ENCODE peak calls at places on chromosomes 4 and X, in six cellular contexts. E, X, Z, G, J and B are unnamed samples.
A peak's percentile ranks its signal among the peaks of the same experiment; 100 is the strongest.

GRCh38 chr4:84503495-84504437 is 4.7 kb upstream of the NKX6-1 start:
- DNase-seq in E (no peak), X (no peak), J (peak; percentile 70), Z (peak; percentile 90), G (peak; percentile 42), B (peak; percentile 66)

GRCh38 chrX:150146271-150146888 is 208.1 kb upstream of the EOLA2 start:
- DNase-seq in J (peak; percentile 58), E (no peak), G (no peak), Z (no peak), X (no peak), B (no peak)

GRCh38 chrX:72430405-72430968 is 124.8 kb upstream of the CITED1 start:
- DNase-seq in Z (no peak), G (no peak), E (no peak), X (no peak), J (no peak), B (no peak)

GRCh38 chr4:5146248-5146647 is 95.0 kb downstream of the STK32B start:
- DNase-seq in E (no peak), Z (no peak), X (no peak), G (no peak), J (peak; percentile 26), B (no peak)

GRCh38 chr4:7970031-7970946 is 30.6 kb upstream of the AFAP1 start:
- DNase-seq in G (no peak), Z (no peak), X (no peak), J (peak; percentile 75), E (peak; percentile 27), B (peak; percentile 75)

GRCh38 chr4:90163872-90164271 is 36.7 kb downstream of the CCSER1 start:
- DNase-seq in G (no peak), E (no peak), J (no peak), X (no peak), Z (peak; percentile 21), B (no peak)

GRCh38 chr4:155891058-155891457 is 12.4 kb upstream of the TDO2 start:
- DNase-seq in J (no peak), E (no peak), G (no peak), X (no peak), Z (no peak), B (no peak)

GRCh38 chr4:56871357-56871993 is 36.2 kb upstream of the REST start:
- DNase-seq in X (no peak), J (peak; percentile 78), E (no peak), Z (no peak), G (peak; percentile 24), B (no peak)

GRCh38 chr4:68906238-68907137 is 45.1 kb downstream of the UGT2A3 start:
- DNase-seq in G (no peak), Z (no peak), J (peak; percentile 74), E (no peak), X (no peak), B (no peak)

GRCh38 chr4:86737244-86737643 is 111.9 kb downstream of the SLC10A6 start:
- DNase-seq in Z (no peak), J (no peak), E (no peak), X (no peak), G (no peak), B (no peak)

GRCh38 chrX:110415440-110416167 is 57.0 kb downstream of the RTL9 start:
- DNase-seq in G (no peak), E (no peak), Z (no peak), J (no peak), X (no peak), B (no peak)

GRCh38 chr4:25346913-25347312 is 30.1 kb upstream of the ANAPC4 start:
- DNase-seq in G (no peak), E (no peak), Z (no peak), X (no peak), J (no peak), B (no peak)

GRCh38 chrX:150482537-150483217 is 85.7 kb upstream of the MTM1 start:
- DNase-seq in J (no peak), E (no peak), X (no peak), G (no peak), Z (no peak), B (peak; percentile 60)

DNA sequence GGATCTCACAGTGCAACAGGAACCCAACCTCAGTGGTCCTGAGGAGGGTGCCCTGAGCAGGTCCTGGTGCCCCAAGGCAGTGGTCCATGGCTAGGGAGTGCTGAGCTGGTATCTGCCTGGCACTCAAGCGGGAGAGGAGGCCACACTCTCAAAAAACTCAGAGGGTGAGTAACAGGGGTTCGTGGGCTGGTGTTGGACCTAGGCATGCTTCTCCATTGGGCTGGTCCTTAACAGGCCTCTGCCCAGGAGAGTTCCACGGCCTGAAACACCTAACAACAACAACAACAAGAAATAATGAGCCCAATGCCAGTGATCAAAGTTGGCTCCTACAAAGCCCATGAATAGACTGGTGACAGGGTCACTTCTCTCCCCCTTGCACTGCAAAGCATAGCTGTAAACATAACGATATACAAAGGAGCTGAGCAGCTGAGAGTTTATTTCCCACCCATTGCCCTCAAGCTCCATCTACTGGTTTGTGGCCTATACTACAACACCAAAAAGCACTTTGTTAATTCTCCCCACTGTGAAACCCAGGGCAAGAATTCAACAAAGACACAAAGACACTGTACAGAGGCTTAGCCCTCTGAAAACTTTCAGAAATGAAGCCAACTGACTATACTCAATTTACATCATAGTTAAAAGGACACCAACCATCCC is 736.2 kb upstream of the ADGRL3 start:
- DNase-seq in E (no peak), G (no peak), J (peak; percentile 58), Z (peak; percentile 10), X (no peak), B (no peak)
- TF ChIP-seq CTCF in E (no peak), G (peak; percentile 42), J (peak; percentile 55), Z (no peak), X (no peak), B (peak; percentile 20)

GRCh38 chrX:129981752-129982299 is 609 bp upstream of the BCORL1 start:
- DNase-seq in Z (no peak), E (no peak), G (no peak), J (no peak), X (no peak), B (no peak)

GRCh38 chrX:129984196-129984962 is 1.9 kb downstream of the BCORL1 start:
- DNase-seq in G (no peak), E (no peak), J (peak; percentile 68), X (no peak), Z (no peak), B (peak; percentile 4)

GRCh38 chrX:129983575-129984131 is 1.2 kb downstream of the BCORL1 start:
- DNase-seq in G (no peak), E (no peak), Z (peak; percentile 56), J (peak; percentile 63), X (no peak), B (peak; percentile 10)

GRCh38 chrX:129981207-129981553 is 1.3 kb upstream of the BCORL1 start:
- DNase-seq in X (no peak), G (no peak), Z (no peak), E (no peak), J (no peak), B (no peak)

DNA sequence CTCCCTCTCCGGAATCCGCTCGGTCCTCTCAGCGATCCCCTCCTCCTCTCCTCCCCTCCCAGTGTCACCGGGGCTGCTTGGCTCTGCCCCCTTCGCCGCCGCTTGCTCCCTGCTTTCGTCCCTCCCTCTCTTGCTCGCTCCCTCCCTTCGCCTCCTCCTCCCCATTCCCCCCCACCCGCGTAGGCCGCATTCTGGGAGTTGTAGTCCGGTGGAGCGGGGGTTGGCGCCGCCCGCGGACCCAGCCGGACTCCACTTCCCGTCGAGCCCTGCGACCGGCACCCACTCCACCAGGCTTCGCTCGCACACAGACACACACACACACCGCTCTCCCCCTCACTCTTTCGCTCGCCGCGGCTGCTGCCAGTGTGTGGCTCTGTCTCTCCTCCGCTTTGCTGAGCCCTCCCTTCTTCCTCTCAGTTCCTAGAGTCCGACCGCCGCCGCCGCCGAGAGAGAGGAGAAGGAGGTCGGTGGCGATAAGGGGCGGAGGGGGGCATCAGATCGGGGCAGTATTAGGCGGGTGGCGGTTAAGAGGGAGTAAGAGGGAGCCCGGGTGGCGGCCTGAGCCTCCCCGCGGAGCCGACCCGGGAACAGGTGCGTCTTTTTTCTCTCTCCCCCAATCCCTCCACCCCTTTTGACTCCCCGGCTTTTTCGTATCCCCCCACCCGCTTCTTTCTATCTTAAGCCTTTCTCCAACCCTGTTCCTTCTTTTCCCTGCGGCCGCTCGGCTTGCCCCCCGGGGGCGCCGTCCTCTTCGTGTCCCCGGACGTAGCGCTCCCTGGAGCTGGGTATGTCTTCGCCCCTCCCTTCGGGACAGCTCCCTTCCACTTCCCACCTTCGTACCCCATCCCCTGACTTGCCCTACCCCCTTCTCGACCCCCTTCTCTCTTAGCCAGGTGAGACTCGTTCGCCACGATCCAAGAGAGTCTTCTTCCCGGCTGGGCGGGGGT is at the start of gene BCORL1:
- DNase-seq in E (peak; percentile 91), Z (peak; percentile 91), G (peak; percentile 50), X (peak; percentile 83), J (peak; percentile 95), B (peak; percentile 93)
- H3K4me3 ChIP-seq in E (no peak within 1 kb of the TSS), Z (peak within 1 kb of the TSS; percentile 39), G (no peak within 1 kb of the TSS), X (no peak within 1 kb of the TSS), J (peak within 1 kb of the TSS; percentile 78), B (peak within 1 kb of the TSS; percentile 70)

DNA sequence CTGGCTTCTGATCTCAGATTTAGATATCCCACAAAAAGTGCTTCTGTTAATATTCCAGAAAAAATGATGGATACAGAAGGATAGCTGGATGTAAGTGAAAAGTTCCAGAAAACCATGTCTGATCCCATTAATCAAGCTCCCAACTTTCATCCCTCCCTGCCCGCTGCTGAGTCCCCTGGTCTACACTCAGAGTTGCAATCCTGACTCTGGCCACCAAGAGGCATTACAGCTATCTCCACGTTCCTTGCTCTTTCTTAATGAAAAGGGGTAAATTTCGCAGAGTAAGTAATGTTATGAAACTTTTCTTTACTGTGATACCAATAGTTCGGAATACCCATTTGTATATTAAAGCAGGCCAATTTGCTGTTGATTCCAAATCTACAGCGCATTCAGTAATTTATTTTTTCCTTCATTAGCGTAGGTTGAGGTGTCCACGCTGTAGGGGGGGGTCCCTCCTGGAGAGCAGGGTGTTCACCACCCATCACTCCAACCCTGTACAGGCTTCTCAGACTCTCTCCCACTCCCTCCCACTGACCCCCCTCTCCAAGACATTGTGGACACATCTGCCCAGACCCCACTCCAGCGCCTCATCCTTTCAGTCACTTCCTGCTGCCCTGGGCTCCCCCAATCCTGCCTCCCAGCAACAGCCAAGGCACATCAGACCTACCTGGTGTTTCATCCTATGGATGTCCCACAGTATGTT is 55.1 kb downstream of the RAB40A start:
- DNase-seq in X (no peak), Z (peak; percentile 55), J (peak; percentile 84), G (no peak), E (no peak), B (peak; percentile 37)
- TF ChIP-seq CTCF in X (no peak), Z (peak; percentile 51), J (peak; percentile 63), G (peak; percentile 18), E (peak; percentile 25), B (peak; percentile 58)

GRCh38 chr4:73437558-73437956 is 1.5 kb downstream of the AFP start:
- DNase-seq in X (no peak), J (no peak), Z (no peak), G (no peak), E (no peak), B (no peak)
- H3K4me3 ChIP-seq in X (no peak overlapping the region), J (no peak overlapping the region), Z (no peak overlapping the region), G (no peak overlapping the region), E (no peak overlapping the region), B (no peak overlapping the region)

DNA sequence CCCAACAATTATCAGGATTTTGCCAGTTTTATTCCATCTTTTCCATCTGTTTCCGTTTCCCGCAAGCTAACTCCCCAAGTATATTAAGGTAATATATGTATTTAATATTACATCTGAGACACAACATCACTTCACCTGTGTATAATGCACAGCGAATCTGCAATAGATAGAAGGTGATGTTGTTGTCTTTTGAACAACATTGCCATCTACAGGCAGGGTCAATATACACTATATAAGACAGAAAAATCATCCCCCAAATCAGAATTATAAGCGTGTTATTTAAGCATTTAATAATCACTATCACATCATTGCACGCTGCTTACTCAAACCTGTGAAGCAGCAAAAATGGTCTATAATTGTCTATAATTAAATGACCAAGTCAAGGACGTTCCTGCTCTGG is 1115.5 kb downstream of the NLGN4X start:
- DNase-seq in E (no peak), J (no peak), X (no peak), G (no peak), Z (peak; percentile 52), B (peak; percentile 1)
- TF ChIP-seq CTCF in E (peak; percentile 14), J (peak; percentile 78), X (peak; percentile 60), G (no peak), Z (no peak), B (peak; percentile 22)